ENCODE peak calls at places on chromosomes 3 and 15, in nine cellular contexts. P is NCI-H1092; W is EH; J is stimulated activated CD4-positive, alpha-beta T cell treated with anti-CD3 and anti-CD28 coated beads, Interleukin-1b, Interleukin-23, amount 100 ng/mL, for 48 hours; C is T-helper 17 cell; L is breast epithelium; V is T1000; A is brain microvascular endothelial cell; M is stimulated activated naive CD8-positive, alpha-beta T cell treated with anti-CD3 and anti-CD28 coated beads, Interleukin-15, Interleukin-2, amounts not matched to agents 100 U/mL and 50 U/mL, for 24 hours. F is an unnamed sample.

GRCh38 chr15:61091229-61091628 is 137.9 kb downstream of the RORA start:
- DNase-seq in P (peak), M (no peak), W (no peak), L (no peak), A (no peak), C (no peak), J (no peak), V (no peak), F (no peak)

GRCh38 chr3:84547971-84548970 is 410.5 kb upstream of the CADM2 start:
- DNase-seq in J (no peak), P (peak), M (no peak), C (no peak), L (no peak), A (no peak), W (no peak), V (no peak), F (peak)

GRCh38 chr3:27509376-27509775 is 25.2 kb upstream of the SLC4A7 start:
- DNase-seq in P (no peak), J (no peak), C (no peak), V (no peak), L (no peak), A (no peak), W (no peak), M (no peak), F (no peak)

GRCh38 chr3:112963683-112964082 is 11.2 kb downstream of the CD200R1 start:
- DNase-seq in A (no peak), L (no peak), M (no peak), W (no peak), V (no peak), P (no peak), C (no peak), J (no peak), F (no peak)

GRCh38 chr15:38308242-38308641 is 55.6 kb downstream of the SPRED1 start:
- DNase-seq in W (no peak), L (no peak), M (no peak), J (no peak), V (no peak), A (no peak), P (no peak), C (no peak), F (no peak)

GRCh38 chr3:154182322-154182922 is 61.2 kb downstream of the ARHGEF26 start:
- DNase-seq in W (no peak), M (no peak), P (peak), A (no peak), C (no peak), J (no peak), L (no peak), V (no peak), F (no peak)

GRCh38 chr3:126620743-126621142 is 34.2 kb downstream of the TXNRD3 start:
- DNase-seq in C (no peak), A (no peak), J (no peak), W (peak), V (peak), L (no peak), P (no peak), M (no peak), F (no peak)

GRCh38 chr15:47870956-47871625 is 153.8 kb downstream of the SEMA6D start:
- DNase-seq in M (no peak), A (peak), C (no peak), J (no peak), L (no peak), W (peak), V (peak), P (peak), F (no peak)

GRCh38 chr3:48562367-48563095 is 1.1 kb downstream of the UCN2 start:
- DNase-seq in L (no peak), V (no peak), P (no peak), M (no peak), J (no peak), C (no peak), A (no peak), W (no peak), F (no peak)

GRCh38 chr3:157098121-157098822 is 61.7 kb downstream of the CCNL1 start:
- DNase-seq in C (no peak), L (no peak), M (no peak), A (no peak), P (no peak), V (no peak), W (no peak), J (no peak), F (no peak)

GRCh38 chr3:61955483-61955882 is 394.1 kb downstream of the PTPRG start:
- DNase-seq in W (no peak), C (no peak), A (no peak), M (no peak), P (no peak), V (no peak), L (no peak), J (no peak), F (no peak)

GRCh38 chr3:122810706-122811105 is 15.8 kb downstream of the SLC49A4 start:
- DNase-seq in J (no peak), C (no peak), M (no peak), W (no peak), L (no peak), P (no peak), A (no peak), V (no peak), F (no peak)

GRCh38 chr3:102460579-102460978 is 25.8 kb downstream of the ZPLD1 start:
- DNase-seq in P (no peak), A (no peak), M (no peak), V (no peak), C (no peak), J (no peak), L (no peak), W (no peak), F (no peak)

GRCh38 chr3:143601738-143602480 is 246.4 kb downstream of the SLC9A9 start:
- DNase-seq in L (peak), V (no peak), M (no peak), C (no peak), P (no peak), A (peak), W (peak), J (no peak), F (no peak)

GRCh38 chr3:182583545-182583944 is 209.8 kb upstream of the ATP11B start:
- DNase-seq in C (no peak), A (no peak), W (no peak), L (no peak), V (no peak), J (no peak), M (no peak), P (no peak), F (no peak)

GRCh38 chr3:117600666-117601065 is 891.1 kb downstream of the TUSC7 start:
- DNase-seq in J (no peak), M (no peak), W (no peak), C (no peak), L (no peak), A (no peak), V (no peak), P (no peak), F (no peak)

GRCh38 chr15:66253296-66253642 is 281 bp downstream of the MEGF11 start:
- DNase-seq in J (no peak), A (no peak), M (no peak), W (no peak), P (no peak), C (no peak), L (no peak), V (no peak), F (no peak)

GRCh38 chr3:49244589-49245205 is 32.3 kb downstream of the C3orf62 start:
- DNase-seq in V (no peak), J (no peak), A (no peak), W (no peak), C (no peak), M (no peak), L (no peak), P (no peak), F (no peak)

F was measured in pancreas.